ENCODE peak calls at places on chromosomes 12 and 14, in four cellular contexts. J is thoracic aorta, I is progenitor cell of endocrine pancreas, H is cardiac muscle cell. N is an unnamed sample.

GRCh38 chr14:67515386-67516079 is 17.6 kb upstream of the PLEKHH1 start:
- DNase-seq in J (no peak), I (no peak), H (no peak), N (no peak)

GRCh38 chr12:47900101-47900479 is 4.7 kb downstream of the VDR start:
- DNase-seq in J (no peak), I (no peak), H (no peak), N (no peak)

GRCh38 chr12:132827763-132828703 is 636 bp downstream of the GOLGA3 start:
- DNase-seq in J (peak), I (peak), H (peak), N (no peak)

GRCh38 chr12:32446306-32447119 is 47.2 kb downstream of the FGD4 start:
- DNase-seq in J (no peak), I (no peak), H (peak), N (no peak)

GRCh38 chr14:43647302-43647701 is 859.8 kb downstream of the FSCB start:
- DNase-seq in J (no peak), I (no peak), H (no peak), N (no peak)

GRCh38 chr14:61139006-61139599 is 142.0 kb downstream of the TMEM30B start:
- DNase-seq in J (no peak), I (no peak), H (no peak), N (no peak)

GRCh38 chr12:93766802-93767523 is 89.8 kb downstream of the CRADD start:
- DNase-seq in J (no peak), I (no peak), H (peak), N (no peak)

GRCh38 chr14:99545574-99545973 is 58.4 kb downstream of the CCDC85C start:
- DNase-seq in J (no peak), I (no peak), H (no peak), N (no peak)

GRCh38 chr12:70756118-70756517 is 118.9 kb upstream of the PTPRB start:
- DNase-seq in J (no peak), I (no peak), H (no peak), N (no peak)

GRCh38 chr14:59342516-59343484 is 122.4 kb downstream of the GPR135 start:
- DNase-seq in J (no peak), I (no peak), H (peak), N (no peak)

GRCh38 chr14:96316087-96316486 is 47.1 kb downstream of the ATG2B start:
- DNase-seq in J (no peak), I (no peak), H (no peak), N (no peak)

GRCh38 chr14:79631276-79631675 is 580.0 kb downstream of the DIO2 start:
- DNase-seq in J (no peak), I (no peak), H (no peak), N (no peak)

GRCh38 chr14:63910593-63911363 is 58.0 kb downstream of the SYNE2 start:
- DNase-seq in J (no peak), I (no peak), H (no peak), N (no peak)

GRCh38 chr12:98595152-98595988 is 1.9 kb downstream of the SLC25A3 start:
- DNase-seq in J (no peak), I (no peak), H (no peak), N (peak)

GRCh38 chr14:55580401-55581010 is 499 bp downstream of the KTN1 start:
- DNase-seq in J (no peak), I (peak), H (peak), N (peak)

GRCh38 chr12:123723011-123723410 is 10.9 kb downstream of the ATP6V0A2 start:
- DNase-seq in J (no peak), I (no peak), H (no peak), N (no peak)

GRCh38 chr12:107396991-107397390 is 288.6 kb upstream of the PWP1 start:
- DNase-seq in J (no peak), I (no peak), H (no peak), N (no peak)

GRCh38 chr12:179131-179884 is 34.6 kb downstream of the SLC6A12 start:
- DNase-seq in J (no peak), I (no peak), H (no peak), N (no peak)

GRCh38 chr14:61388173-61388975 is 67.0 kb downstream of the PRKCH start:
- DNase-seq in J (no peak), I (no peak), H (no peak), N (no peak)

GRCh38 chr14:91261115-91261514 is 16.6 kb upstream of the GPR68 start:
- DNase-seq in J (no peak), I (no peak), H (no peak), N (no peak)

GRCh38 chr14:61596985-61597384 is 98.3 kb upstream of the HIF1A start:
- DNase-seq in J (no peak), I (no peak), H (no peak), N (no peak)

GRCh38 chr12:107360472-107360871 is 267.1 kb upstream of the CRY1 start:
- DNase-seq in J (no peak), I (no peak), H (no peak), N (no peak)

GRCh38 chr12:34604631-34605509 is 582.6 kb downstream of the ALG10 start:
- DNase-seq in J (no peak), I (peak), H (no peak), N (no peak)

GRCh38 chr12:113260127-113260526 is 38.9 kb downstream of the TPCN1 start:
- DNase-seq in J (no peak), I (no peak), H (no peak), N (no peak)

GRCh38 chr12:25686351-25686750 is 133.3 kb upstream of the LMNTD1 start:
- DNase-seq in J (no peak), I (no peak), H (no peak), N (no peak)

GRCh38 chr12:57835366-57836288 is 10.9 kb downstream of the CTDSP2 start:
- DNase-seq in J (no peak), I (no peak), H (no peak), N (no peak)

GRCh38 chr12:33795536-33795935 is 226.8 kb upstream of the ALG10 start:
- DNase-seq in J (no peak), I (no peak), H (no peak), N (no peak)

GRCh38 chr12:12837025-12837872 is 24.1 kb downstream of the DDX47 start:
- DNase-seq in J (peak), I (peak), H (peak), N (no peak)

GRCh38 chr14:64693766-64694165 is 10.5 kb upstream of the PLEKHG3 start:
- DNase-seq in J (no peak), I (no peak), H (no peak), N (no peak)

GRCh38 chr12:115323223-115323905 is 639.4 kb upstream of the TBX3 start:
- DNase-seq in J (no peak), I (no peak), H (no peak), N (no peak)

GRCh38 chr12:50110762-50111416 is 1.1 kb upstream of the COX14 start:
- DNase-seq in J (peak), I (no peak), H (peak), N (no peak)

GRCh38 chr14:32059702-32060101 is 17.4 kb upstream of the ARHGAP5 start:
- DNase-seq in J (no peak), I (no peak), H (no peak), N (no peak)

GRCh38 chr12:87814625-87815024 is 214.6 kb downstream of the C12orf50 start:
- DNase-seq in J (no peak), I (no peak), H (no peak), N (no peak)

GRCh38 chr12:67727652-67728295 is 79.2 kb downstream of the DYRK2 start:
- DNase-seq in J (no peak), I (no peak), H (no peak), N (no peak)

GRCh38 chr12:93833946-93834345 is 156.8 kb downstream of the CRADD start:
- DNase-seq in J (no peak), I (no peak), H (no peak), N (no peak)

GRCh38 chr12:21169878-21170472 is 39.0 kb downstream of the SLCO1B1 start:
- DNase-seq in J (no peak), I (peak), H (peak), N (no peak)

DNA sequence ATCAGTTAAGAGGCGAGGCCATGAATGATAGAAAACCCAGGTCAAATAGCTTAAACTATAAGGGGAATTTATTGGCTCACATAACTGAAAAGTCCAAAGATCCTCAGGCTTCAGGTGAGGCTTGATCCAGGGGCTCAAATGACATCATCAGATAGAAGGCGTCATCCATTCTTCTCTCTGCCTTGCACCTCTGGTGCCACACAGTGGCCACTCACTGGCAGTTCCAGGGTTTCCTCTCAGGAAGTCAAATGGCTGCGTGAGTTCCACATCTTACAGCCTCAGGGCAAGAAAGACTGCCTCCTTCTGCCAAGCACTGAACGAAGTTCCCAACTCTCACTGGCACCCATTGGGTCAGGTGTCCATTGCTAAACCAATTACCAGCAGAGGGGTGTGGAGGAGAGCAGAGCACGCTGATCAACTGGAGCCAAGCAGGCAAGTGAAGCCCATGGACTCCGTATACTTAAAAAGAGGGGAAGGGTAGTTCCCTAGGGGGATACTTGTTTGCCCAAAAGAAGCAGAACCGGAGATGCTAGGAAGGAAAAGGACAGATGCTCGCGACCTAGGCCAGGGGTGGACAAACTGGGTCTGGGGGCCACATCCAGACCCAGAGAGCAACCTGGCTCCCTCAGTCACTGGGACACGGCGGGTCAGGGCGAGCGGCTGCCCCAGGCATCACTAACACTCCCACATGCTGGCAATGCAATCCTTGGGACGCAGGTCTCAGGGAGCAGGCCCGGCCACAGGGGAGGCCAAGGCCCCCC is 69.3 kb downstream of the SERPINA3 start:
- DNase-seq in J (no peak), I (no peak), H (no peak), N (peak)
- TF ChIP-seq CTCF in J (peak), I (peak), H (peak), N (peak)

GRCh38 chr14:57712101-57712500 is 153.8 kb downstream of the SLC35F4 start:
- DNase-seq in J (no peak), I (no peak), H (no peak), N (no peak)
- TF ChIP-seq CTCF in J (no peak), I (no peak), H (no peak), N (no peak)

GRCh38 chr12:9940370-9940769 is 8.2 kb upstream of the CLEC2A start:
- DNase-seq in J (no peak), I (no peak), H (peak), N (no peak)
- TF ChIP-seq CTCF in J (no peak), I (peak), H (peak), N (peak)

GRCh38 chr14:92783813-92784431 is 10.2 kb upstream of the GOLGA5 start:
- DNase-seq in J (no peak), I (no peak), H (peak), N (no peak)
- TF ChIP-seq CTCF in J (peak), I (peak), H (peak), N (peak)

DNA sequence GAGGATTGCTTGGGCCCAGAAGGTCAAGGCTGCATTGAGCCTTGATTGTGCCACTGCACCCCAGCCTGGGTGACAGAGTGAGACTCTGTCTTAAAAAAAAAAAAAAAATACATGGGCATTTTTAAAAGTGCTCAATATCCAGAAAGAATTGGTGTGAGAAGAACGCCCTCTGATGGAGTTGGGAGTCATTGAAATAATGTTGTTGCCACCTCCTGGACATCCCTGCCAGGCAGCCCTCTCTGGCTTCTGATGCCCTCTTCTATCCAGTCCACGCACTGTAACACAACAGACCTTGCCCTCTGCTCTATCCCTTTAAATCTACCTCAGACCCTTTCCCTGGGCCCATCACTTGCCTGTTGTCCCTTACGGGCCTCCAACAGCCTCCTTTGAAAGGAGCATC is 4.9 kb downstream of the PTGDR start:
- DNase-seq in J (no peak), I (no peak), H (peak), N (no peak)
- TF ChIP-seq CTCF in J (no peak), I (peak), H (peak), N (peak)

N was measured in osteocyte.